ENCODE peak calls at places on chromosomes 12 and 14, in eight cellular contexts. U is NCI-H748 treated with DMSO at 0.1 percent for 48 hours; J is activated naive CD4-positive, alpha-beta T cell treated with Interleukin-2 at 50 U/mL for 16 hours; E is foreskin fibroblast; I is LoVo; K is A673; V is HEK293T; H is Ammon's horn. A is an unnamed sample.

GRCh38 chr14:96938946-96939345 is 141.8 kb downstream of the VRK1 start:
- DNase-seq in U (no peak), J (no peak), E (no peak), I (no peak), K (no peak), V (no peak), H (no peak), A (no peak)

GRCh38 chr12:121626853-121627623 is 708 bp downstream of the ORAI1 start:
- DNase-seq in U (peak; percentile 23), J (peak; percentile 90), E (peak; percentile 50), I (peak; percentile 61), K (peak; percentile 86), V (no peak), H (peak; percentile 53), A (peak; percentile 82)

GRCh38 chr14:67370830-67371229 is 10.7 kb downstream of the EIF2S1 start:
- DNase-seq in U (no peak), J (no peak), E (no peak), I (no peak), K (no peak), V (no peak), H (no peak), A (no peak)

GRCh38 chr12:103880299-103881142 is 39.5 kb upstream of the NT5DC3 start:
- DNase-seq in U (peak; percentile 52), J (no peak), E (no peak), I (no peak), K (no peak), V (no peak), H (no peak), A (no peak)

GRCh38 chr12:95548539-95549391 is 2.5 kb downstream of the USP44 start:
- DNase-seq in U (peak; percentile 20), J (peak; percentile 69), E (peak; percentile 25), I (no peak), K (peak; percentile 77), V (peak; percentile 72), H (peak; percentile 68), A (peak; percentile 65)

GRCh38 chr14:91987192-91987591 is 39.7 kb upstream of the FBLN5 start:
- DNase-seq in U (no peak), J (no peak), E (no peak), I (no peak), K (no peak), V (no peak), H (peak; percentile 8), A (no peak)

GRCh38 chr12:53423597-53423996 is at the start of gene AMHR2:
- DNase-seq in U (no peak), J (no peak), E (no peak), I (no peak), K (no peak), V (no peak), H (no peak), A (no peak)

GRCh38 chr12:579450-580110 is 83.7 kb downstream of the NINJ2 start:
- DNase-seq in U (no peak), J (no peak), E (no peak), I (no peak), K (no peak), V (no peak), H (no peak), A (no peak)

GRCh38 chr12:75699728-75700496 is 188.5 kb upstream of the KRR1 start:
- DNase-seq in U (no peak), J (no peak), E (peak; percentile 82), I (no peak), K (no peak), V (no peak), H (no peak), A (no peak)

GRCh38 chr14:67446371-67447032 is 34.5 kb upstream of the PLEK2 start:
- DNase-seq in U (no peak), J (no peak), E (no peak), I (peak; percentile 39), K (peak; percentile 21), V (no peak), H (peak; percentile 51), A (no peak)

GRCh38 chr12:1646908-1647669 is 18.1 kb downstream of the WNT5B start:
- DNase-seq in U (no peak), J (no peak), E (no peak), I (no peak), K (no peak), V (no peak), H (no peak), A (no peak)

GRCh38 chr12:18750087-18750486 is 12.2 kb downstream of the CAPZA3 start:
- DNase-seq in U (no peak), J (no peak), E (peak; percentile 10), I (no peak), K (no peak), V (no peak), H (peak; percentile 4), A (no peak)

GRCh38 chr14:51533160-51533559 is 118.5 kb upstream of the FRMD6 start:
- DNase-seq in U (no peak), J (no peak), E (peak; percentile 78), I (peak; percentile 12), K (no peak), V (no peak), H (no peak), A (no peak)

GRCh38 chr12:109888179-109889020 is 8.1 kb upstream of the GLTP start:
- DNase-seq in U (no peak), J (peak; percentile 34), E (peak; percentile 97), I (peak; percentile 46), K (no peak), V (no peak), H (no peak), A (peak; percentile 34)

GRCh38 chr12:93592641-93593396 is 20.3 kb downstream of the SOCS2 start:
- DNase-seq in U (no peak), J (no peak), E (no peak), I (no peak), K (no peak), V (no peak), H (no peak), A (no peak)

GRCh38 chr12:121773011-121773777 is 20.3 kb downstream of the RHOF start:
- DNase-seq in U (peak; percentile 15), J (peak; percentile 81), E (no peak), I (peak; percentile 78), K (peak; percentile 70), V (peak; percentile 87), H (peak; percentile 75), A (peak; percentile 74)

GRCh38 chr12:7994731-7995205 is 37.7 kb upstream of the FOXJ2 start:
- DNase-seq in U (no peak), J (no peak), E (peak; percentile 86), I (peak; percentile 28), K (no peak), V (no peak), H (no peak), A (no peak)

GRCh38 chr12:52191841-52192791 is at the start of gene KRT80:
- DNase-seq in U (peak; percentile 11), J (peak; percentile 18), E (peak; percentile 98), I (peak; percentile 100), K (peak; percentile 97), V (no peak), H (peak; percentile 76), A (no peak)

GRCh38 chr12:112121780-112122565 is 3.4 kb upstream of the TRAFD1 start:
- DNase-seq in U (no peak), J (no peak), E (peak; percentile 82), I (peak; percentile 20), K (peak; percentile 21), V (no peak), H (peak; percentile 43), A (no peak)

GRCh38 chr14:105023791-105024480 is 3.1 kb upstream of the CDCA4 start:
- DNase-seq in U (no peak), J (no peak), E (peak; percentile 73), I (no peak), K (no peak), V (no peak), H (no peak), A (no peak)

GRCh38 chr12:3257411-3257810 is 180.2 kb downstream of the TSPAN9 start:
- DNase-seq in U (no peak), J (no peak), E (no peak), I (no peak), K (peak; percentile 34), V (no peak), H (no peak), A (no peak)

GRCh38 chr12:102511575-102511974 is 31.2 kb upstream of the IGF1 start:
- DNase-seq in U (no peak), J (no peak), E (no peak), I (no peak), K (no peak), V (no peak), H (no peak), A (no peak)

GRCh38 chr14:89013098-89013504 is 188.7 kb downstream of the TTC8 start:
- DNase-seq in U (no peak), J (no peak), E (peak; percentile 9), I (peak; percentile 55), K (peak; percentile 58), V (peak; percentile 56), H (no peak), A (no peak)

GRCh38 chr12:77724367-77724957 is 106.2 kb upstream of the NAV3 start:
- DNase-seq in U (peak; percentile 65), J (no peak), E (no peak), I (peak; percentile 60), K (peak; percentile 72), V (peak; percentile 27), H (peak; percentile 52), A (no peak)

GRCh38 chr14:91138511-91139359 is 24.9 kb downstream of the DGLUCY start:
- DNase-seq in U (no peak), J (peak; percentile 58), E (peak; percentile 9), I (no peak), K (peak; percentile 78), V (peak; percentile 55), H (no peak), A (peak; percentile 16)

A was measured in central memory CD4-positive, alpha-beta T cell.